ENCODE peak calls at places on chromosomes 2 and 18, in eight cellular contexts. S, X, V, P, N, C, E and W are unnamed samples.

GRCh38 chr2:232854082-232854481 is 16.0 kb upstream of the SNORC start:
- DNase-seq in V (no peak), C (no peak), P (peak; percentile 75), X (peak; percentile 14), E (no peak), N (peak; percentile 82), S (no peak), W (no peak)

GRCh38 chr2:72949045-72949444 is 31.7 kb downstream of the EMX1 start:
- DNase-seq in N (no peak), C (no peak), V (no peak), X (no peak), S (no peak), P (no peak), E (no peak), W (no peak)

GRCh38 chr2:107936427-107937359 is 49.6 kb upstream of the SLC5A7 start:
- DNase-seq in V (no peak), E (peak; percentile 41), P (peak; percentile 9), S (no peak), X (no peak), C (no peak), N (peak; percentile 3), W (no peak)

GRCh38 chr2:15334650-15335326 is 226.3 kb downstream of the NBAS start:
- DNase-seq in X (peak; percentile 7), P (no peak), C (no peak), E (no peak), S (no peak), V (no peak), N (peak; percentile 55), W (no peak)

GRCh38 chr18:80033181-80034067 is 810 bp upstream of the RBFA start:
- DNase-seq in P (no peak), V (no peak), S (peak; percentile 58), C (peak; percentile 46), X (peak; percentile 14), N (no peak), E (no peak), W (peak; percentile 87)

GRCh38 chr2:198471291-198471690 is 666.9 kb downstream of the PLCL1 start:
- DNase-seq in C (no peak), P (no peak), X (no peak), V (no peak), N (no peak), E (no peak), S (no peak), W (no peak)

GRCh38 chr18:47215554-47216138 is 35.8 kb downstream of the SKOR2 start:
- DNase-seq in C (no peak), E (peak; percentile 43), X (peak; percentile 20), N (peak; percentile 66), P (peak; percentile 29), S (no peak), V (no peak), W (no peak)

GRCh38 chr2:156687715-156688114 is 251.5 kb downstream of the GPD2 start:
- DNase-seq in X (no peak), V (no peak), C (no peak), P (no peak), N (no peak), E (no peak), S (no peak), W (no peak)

GRCh38 chr2:40105593-40105992 is 326.5 kb upstream of the THUMPD2 start:
- DNase-seq in S (no peak), P (no peak), V (no peak), C (no peak), X (peak; percentile 81), N (peak; percentile 82), E (no peak), W (no peak)

GRCh38 chr2:29202819-29203495 is 87.7 kb downstream of the CLIP4 start:
- DNase-seq in E (no peak), N (no peak), S (no peak), P (no peak), C (no peak), X (no peak), V (no peak), W (no peak)